ENCODE peak calls at places on chromosomes 7 and 10, in seven cellular contexts. J is posterior vena cava; A is stimulated activated naive CD8-positive, alpha-beta T cell treated with anti-CD3 and anti-CD28 coated beads, Interleukin-15, amount 100 ng/mL, for 72 hours; C is fibroblast of mammary gland; B is fibroblast of lung; E is A549; I is T-helper 1 cell. F is an unnamed sample.

GRCh38 chr10:45403151-45403550 is 29.1 kb downstream of the ALOX5 start:
- DNase-seq in J (no peak), A (no peak), C (peak), B (no peak), E (peak), I (no peak), F (no peak)

GRCh38 chr7:158406817-158407216 is 180.8 kb downstream of the PTPRN2 start:
- DNase-seq in J (peak), A (no peak), C (no peak), B (no peak), E (no peak), I (no peak), F (no peak)

GRCh38 chr7:107068156-107068555 is 23.7 kb downstream of the PRKAR2B start:
- DNase-seq in J (no peak), A (no peak), C (no peak), B (no peak), E (no peak), I (no peak), F (peak)

GRCh38 chr7:12146813-12147212 is 64.3 kb upstream of the TMEM106B start:
- DNase-seq in J (no peak), A (no peak), C (no peak), B (no peak), E (no peak), I (no peak), F (no peak)

GRCh38 chr7:149717481-149717880 is 55.9 kb downstream of the ZNF467 start:
- DNase-seq in J (peak), A (no peak), C (no peak), B (no peak), E (no peak), I (no peak), F (no peak)

GRCh38 chr7:156639426-156640256 is 933 bp upstream of the RNF32 start:
- DNase-seq in J (peak), A (peak), C (peak), B (peak), E (no peak), I (peak), F (peak)

GRCh38 chr10:70835895-70836294 is 20.1 kb downstream of the SGPL1 start:
- DNase-seq in J (no peak), A (no peak), C (peak), B (peak), E (no peak), I (no peak), F (peak)

GRCh38 chr10:43942096-43942885 is 293.6 kb upstream of the ZNF32 start:
- DNase-seq in J (peak), A (no peak), C (no peak), B (no peak), E (no peak), I (no peak), F (peak)

GRCh38 chr10:68251146-68251545 is 19.2 kb upstream of the ATOH7 start:
- DNase-seq in J (no peak), A (no peak), C (no peak), B (no peak), E (no peak), I (no peak), F (no peak)

GRCh38 chr10:3066317-3066931 is 924 bp upstream of the PFKP start:
- DNase-seq in J (no peak), A (no peak), C (no peak), B (no peak), E (no peak), I (no peak), F (no peak)